ENCODE peak calls at places on chromosomes 2 and 18, in eight cellular contexts. X is psoas muscle, V is upper lobe of right lung, P is aorta, R is HCT116, Q is HepG2, W is body of pancreas, G is left lung. K is an unnamed sample. For H3K27me3 and H3K36me3, the result is how much of the 10 kb centered on the place peaks cover.

GRCh38 chr2:205995260-205995659 is 90.7 kb downstream of the INO80D start:
- ATAC-seq in G (no peak), X (no peak), W (no peak), V (no peak), Q (no peak), P (no peak), R (no peak), K (no peak)

GRCh38 chr2:79375817-79376216 is 137.0 kb upstream of the CTNNA2 start:
- ATAC-seq in Q (no peak), R (no peak), G (no peak), P (no peak), V (no peak), X (no peak), W (no peak), K (no peak)

GRCh38 chr2:214648520-214648919 is 161.0 kb downstream of the BARD1 start:
- ATAC-seq in G (no peak), X (no peak), V (no peak), P (no peak), W (no peak), R (no peak), Q (no peak), K (no peak)

GRCh38 chr2:15973446-15974202 is 33.3 kb downstream of the MYCN start:
- ATAC-seq in X (no peak), W (no peak), Q (no peak), G (no peak), P (no peak), V (no peak), R (no peak), K (no peak)

GRCh38 chr2:1742680-1743395 is 1.5 kb downstream of the PXDN start:
- ATAC-seq in W (no peak), R (peak), V (peak), G (peak), P (peak), X (peak), Q (no peak), K (peak)

GRCh38 chr18:68417826-68418225 is 297.1 kb downstream of the TMX3 start:
- ATAC-seq in X (no peak), G (no peak), Q (no peak), V (no peak), P (no peak), W (no peak), R (no peak), K (no peak)

GRCh38 chr18:10060469-10060782 is 146.6 kb downstream of the VAPA start:
- ATAC-seq in V (no peak), Q (no peak), G (no peak), P (no peak), X (no peak), R (no peak), W (no peak), K (no peak)

GRCh38 chr2:197196737-197197136 is 113.8 kb downstream of the ANKRD44 start:
- ATAC-seq in P (no peak), V (no peak), W (no peak), X (no peak), G (no peak), R (no peak), Q (no peak), K (no peak)

GRCh38 chr2:121793816-121794215 is 38.4 kb downstream of the TSN start:
- ATAC-seq in V (no peak), X (no peak), R (no peak), Q (no peak), W (no peak), G (no peak), P (no peak), K (no peak)

GRCh38 chr2:121790276-121790956 is 35.0 kb downstream of the TSN start:
- ATAC-seq in G (peak), W (peak), V (peak), Q (peak), R (peak), X (no peak), P (no peak), K (no peak)

GRCh38 chr2:121791253-121791652 is 35.8 kb downstream of the TSN start:
- ATAC-seq in G (no peak), R (no peak), P (no peak), X (no peak), Q (no peak), V (no peak), W (no peak), K (no peak)

GRCh38 chr2:121794233-121794632 is 38.8 kb downstream of the TSN start:
- ATAC-seq in G (no peak), W (no peak), P (no peak), R (no peak), X (no peak), Q (no peak), V (no peak), K (no peak)

GRCh38 chr2:121791801-121792221 is 36.4 kb downstream of the TSN start:
- ATAC-seq in G (no peak), R (no peak), W (no peak), Q (no peak), X (no peak), P (no peak), V (no peak), K (no peak)
- H3K27ac ChIP-seq in G (no peak), R (no peak), W (no peak), Q (no peak), X (no peak), P (no peak), V (no peak), K (no peak)

GRCh38 chr2:23420091-23420839 is 35.3 kb downstream of the KLHL29 start:
- ATAC-seq in G (no peak), W (no peak), P (no peak), R (no peak), Q (no peak), V (no peak), X (no peak), K (no peak)
- H3K27me3 ChIP-seq in G (under half), W (under half), P (under half), R (under half), Q (under half), V (under half), X (under half), K (under half)

GRCh38 chr2:55371387-55371786 is 48.3 kb downstream of the CCDC88A start:
- ATAC-seq in X (peak), W (no peak), R (no peak), V (no peak), Q (no peak), G (no peak), P (no peak), K (no peak)
- H3K36me3 ChIP-seq in X (under half), W (under half), R (under half), V (under half), Q (under half), G (under half), P (under half), K (under half)

GRCh38 chr2:113198048-113198789 is 24.4 kb downstream of the PSD4 start:
- ATAC-seq in P (peak), G (no peak), Q (no peak), R (no peak), X (no peak), W (peak), V (no peak), K (no peak)
- H3K27ac ChIP-seq in P (no peak), G (peak), Q (peak), R (peak), X (no peak), W (peak), V (peak), K (peak)

GRCh38 chr2:9071032-9071431 is 67.5 kb upstream of the MBOAT2 start:
- ATAC-seq in P (no peak), R (peak), W (no peak), Q (peak), G (peak), V (peak), X (no peak), K (no peak)
- H3K27me3 ChIP-seq in P (under half), R (under half), W (under half), Q (under half), G (under half), V (under half), X (under half), K (under half)

K was measured in gastroesophageal sphincter.